ENCODE peak calls at places on chromosomes 6 and 20, in nine cellular contexts. A is ascending aorta; H is non-pigmented ciliary epithelial cell; D is hypothalamus; U is aorta; N is CD4-positive, alpha-beta memory T cell; G is endothelial cell; W is fibroblast of the aortic adventitia; R is anterior cingulate cortex. F is an unnamed sample.

GRCh38 chr6:133610974-133611373 is 277.9 kb upstream of the TCF21 start:
- DNase-seq in A (no peak), H (no peak), D (no peak), U (no peak), N (no peak), G (no peak), W (peak; percentile 57), R (no peak), F (no peak)

GRCh38 chr6:108736832-108737231 is 111.4 kb upstream of the ARMC2 start:
- DNase-seq in A (peak; percentile 90), H (peak; percentile 68), D (no peak), U (peak; percentile 82), N (no peak), G (no peak), W (peak; percentile 90), R (no peak), F (no peak)

GRCh38 chr20:13610205-13610604 is 28.5 kb downstream of the TASP1 start:
- DNase-seq in A (no peak), H (no peak), D (no peak), U (no peak), N (no peak), G (peak; percentile 14), W (no peak), R (no peak), F (no peak)

GRCh38 chr6:55868910-55869479 is 6.4 kb downstream of the BMP5 start:
- DNase-seq in A (no peak), H (no peak), D (no peak), U (no peak), N (no peak), G (no peak), W (no peak), R (no peak), F (no peak)

GRCh38 chr6:69680302-69680701 is 116.5 kb downstream of the LMBRD1 start:
- DNase-seq in A (no peak), H (no peak), D (no peak), U (no peak), N (no peak), G (no peak), W (no peak), R (no peak), F (no peak)

GRCh38 chr6:55758156-55758942 is 117.0 kb downstream of the BMP5 start:
- DNase-seq in A (no peak), H (peak; percentile 65), D (no peak), U (no peak), N (no peak), G (no peak), W (peak; percentile 83), R (no peak), F (no peak)

GRCh38 chr6:108609276-108609769 is 48.6 kb downstream of the FOXO3 start:
- DNase-seq in A (no peak), H (no peak), D (no peak), U (no peak), N (no peak), G (no peak), W (peak; percentile 92), R (no peak), F (no peak)

GRCh38 chr6:78911218-78911617 is 43.9 kb downstream of the IRAK1BP1 start:
- DNase-seq in A (no peak), H (no peak), D (no peak), U (no peak), N (no peak), G (no peak), W (peak; percentile 4), R (no peak), F (no peak)

GRCh38 chr20:20440473-20440872 is 72.6 kb downstream of the INSM1 start:
- DNase-seq in A (no peak), H (no peak), D (no peak), U (no peak), N (no peak), G (no peak), W (no peak), R (no peak), F (no peak)

GRCh38 chr6:123430966-123431365 is 205.8 kb downstream of the TRDN start:
- DNase-seq in A (no peak), H (no peak), D (no peak), U (no peak), N (no peak), G (no peak), W (no peak), R (no peak), F (no peak)

GRCh38 chr6:106089981-106090380 is 3.8 kb downstream of the PRDM1 start:
- DNase-seq in A (no peak), H (no peak), D (no peak), U (no peak), N (no peak), G (no peak), W (peak; percentile 80), R (no peak), F (peak; percentile 48)

GRCh38 chr20:25179439-25180089 is 15.9 kb upstream of the ENTPD6 start:
- DNase-seq in A (no peak), H (no peak), D (no peak), U (no peak), N (no peak), G (no peak), W (no peak), R (no peak), F (no peak)

GRCh38 chr6:11953641-11954040 is 58.5 kb upstream of the HIVEP1 start:
- DNase-seq in A (no peak), H (no peak), D (no peak), U (no peak), N (no peak), G (no peak), W (no peak), R (no peak), F (no peak)

GRCh38 chr6:28225056-28225834 is at the start of gene ZSCAN9:
- DNase-seq in A (peak; percentile 95), H (peak; percentile 50), D (peak; percentile 58), U (peak; percentile 90), N (no peak), G (peak; percentile 84), W (peak; percentile 92), R (no peak), F (peak; percentile 71)

GRCh38 chr6:15441215-15441868 is 195.5 kb downstream of the JARID2 start:
- DNase-seq in A (no peak), H (no peak), D (peak; percentile 9), U (no peak), N (no peak), G (peak; percentile 58), W (peak; percentile 88), R (no peak), F (peak; percentile 31)

GRCh38 chr20:9342651-9343050 is 171.7 kb upstream of the LAMP5 start:
- DNase-seq in A (no peak), H (no peak), D (no peak), U (no peak), N (no peak), G (no peak), W (no peak), R (no peak), F (no peak)

GRCh38 chr20:1867495-1868260 is 27.5 kb upstream of the SIRPA start:
- DNase-seq in A (no peak), H (no peak), D (no peak), U (no peak), N (no peak), G (peak; percentile 42), W (peak; percentile 32), R (no peak), F (no peak)

GRCh38 chr6:138996524-138996923 is 8.5 kb upstream of the REPS1 start:
- DNase-seq in A (no peak), H (no peak), D (no peak), U (no peak), N (no peak), G (no peak), W (no peak), R (no peak), F (no peak)

GRCh38 chr20:346640-347316 is at the start of gene NRSN2:
- DNase-seq in A (peak; percentile 80), H (no peak), D (peak; percentile 58), U (peak; percentile 84), N (no peak), G (peak; percentile 70), W (peak; percentile 64), R (peak; percentile 27), F (peak; percentile 33)

GRCh38 chr6:45483021-45483420 is 105.3 kb upstream of the SUPT3H start:
- DNase-seq in A (no peak), H (peak; percentile 69), D (no peak), U (no peak), N (no peak), G (no peak), W (peak; percentile 89), R (no peak), F (no peak)

GRCh38 chr6:105985816-105986632 is 100.1 kb upstream of the PRDM1 start:
- DNase-seq in A (no peak), H (no peak), D (no peak), U (peak; percentile 50), N (no peak), G (no peak), W (no peak), R (no peak), F (no peak)

GRCh38 chr6:2970753-2971419 is 481 bp downstream of the SERPINB6 start:
- DNase-seq in A (peak; percentile 90), H (no peak), D (peak; percentile 56), U (peak; percentile 91), N (peak; percentile 52), G (peak; percentile 42), W (peak; percentile 43), R (no peak), F (peak; percentile 67)